ENCODE peak calls at places on chromosomes 6 and 20, in six cellular contexts. T is coronary artery; I is left lobe of liver; J is activated naive CD4-positive, alpha-beta T cell; V is kidney tubule cell; M is islet precursor cell. Y is an unnamed sample.
A peak's percentile ranks its signal among the peaks of the same experiment; 100 is the strongest.

GRCh38 chr20:61968932-61969331 is 96.7 kb downstream of the TAF4 start:
- DNase-seq in T (no peak), I (no peak), J (no peak), V (no peak), M (peak; percentile 39), Y (no peak)

GRCh38 chr6:87407531-87407895 is 259 bp upstream of the CFAP206 start:
- DNase-seq in T (no peak), I (no peak), J (no peak), V (peak; percentile 55), M (no peak), Y (no peak)

GRCh38 chr6:117615981-117616961 is 14.0 kb upstream of the GOPC start:
- DNase-seq in T (no peak), I (no peak), J (no peak), V (peak; percentile 55), M (peak; percentile 96), Y (peak; percentile 30)

GRCh38 chr6:21666200-21666671 is 72.7 kb downstream of the SOX4 start:
- DNase-seq in T (no peak), I (no peak), J (no peak), V (no peak), M (peak; percentile 71), Y (peak; percentile 10)

GRCh38 chr6:148945311-148946021 is 198.6 kb downstream of the UST start:
- DNase-seq in T (no peak), I (no peak), J (no peak), V (no peak), M (no peak), Y (no peak)

GRCh38 chr20:61346996-61347906 is 95.2 kb downstream of the CDH4 start:
- DNase-seq in T (no peak), I (no peak), J (no peak), V (no peak), M (no peak), Y (no peak)

GRCh38 chr20:45032781-45033180 is 66.5 kb downstream of the STK4 start:
- DNase-seq in T (no peak), I (no peak), J (no peak), V (no peak), M (no peak), Y (no peak)

GRCh38 chr6:158174514-158174913 is 6.4 kb downstream of the GTF2H5 start:
- DNase-seq in T (no peak), I (no peak), J (no peak), V (peak; percentile 54), M (no peak), Y (no peak)

GRCh38 chr6:134021396-134022122 is 30.9 kb downstream of the SLC2A12 start:
- DNase-seq in T (no peak), I (no peak), J (no peak), V (no peak), M (no peak), Y (no peak)

GRCh38 chr20:37856932-37857660 is 45.8 kb upstream of the VSTM2L start:
- DNase-seq in T (no peak), I (no peak), J (no peak), V (no peak), M (no peak), Y (no peak)

GRCh38 chr20:22582386-22582959 is 1.9 kb downstream of the FOXA2 start:
- DNase-seq in T (no peak), I (peak; percentile 47), J (no peak), V (no peak), M (no peak), Y (no peak)

GRCh38 chr6:163356324-163356723 is 58.2 kb upstream of the QKI start:
- DNase-seq in T (no peak), I (no peak), J (no peak), V (peak; percentile 69), M (peak; percentile 81), Y (no peak)

GRCh38 chr20:61966492-61967244 is 99.0 kb downstream of the TAF4 start:
- DNase-seq in T (no peak), I (no peak), J (no peak), V (no peak), M (no peak), Y (no peak)

GRCh38 chr6:27873101-27874030 is 38.8 kb downstream of the OR2B2 start:
- DNase-seq in T (no peak), I (peak; percentile 60), J (peak; percentile 52), V (peak; percentile 79), M (peak; percentile 75), Y (peak; percentile 83)

GRCh38 chr6:116332096-116332495 is 38.7 kb upstream of the DSE start:
- DNase-seq in T (no peak), I (no peak), J (no peak), V (no peak), M (no peak), Y (no peak)

GRCh38 chr6:80289727-80290126 is 183.3 kb downstream of the BCKDHB start:
- DNase-seq in T (no peak), I (no peak), J (no peak), V (no peak), M (no peak), Y (no peak)

GRCh38 chr6:109978174-109979032 is at the start of gene GPR6:
- DNase-seq in T (no peak), I (peak; percentile 58), J (peak; percentile 2), V (peak; percentile 55), M (peak; percentile 94), Y (peak; percentile 69)

GRCh38 chr6:124984668-124985338 is 22.6 kb downstream of the RNF217 start:
- DNase-seq in T (no peak), I (no peak), J (no peak), V (peak; percentile 30), M (no peak), Y (no peak)

GRCh38 chr6:41723178-41723935 is 12.1 kb downstream of the TFEB start:
- DNase-seq in T (no peak), I (peak; percentile 64), J (no peak), V (peak; percentile 61), M (peak; percentile 89), Y (peak; percentile 43)

GRCh38 chr6:147448212-147448611 is 60.3 kb upstream of the SAMD5 start:
- DNase-seq in T (no peak), I (no peak), J (no peak), V (no peak), M (peak; percentile 80), Y (no peak)

GRCh38 chr6:14283600-14284235 is 166.1 kb downstream of the CD83 start:
- DNase-seq in T (no peak), I (peak; percentile 61), J (no peak), V (no peak), M (no peak), Y (no peak)